ENCODE peak calls at places on chromosomes 2 and 18, in seven cellular contexts. One of them, this sample, is unnamed.

GRCh38 chr18:35436076-35436649 is 59.0 kb upstream of the ZNF396 start:
- DNase-seq in GM06990: no peak
- DNase-seq in Calu3: no peak
- DNase-seq in coronary artery: no peak
- DNase-seq in neural crest cell: no peak
- DNase-seq in heart right ventricle: no peak
- DNase-seq in progenitor cell of endocrine pancreas: no peak
- DNase-seq in this sample: no peak

GRCh38 chr18:51811883-51812282 is 528.1 kb upstream of the DCC start:
- DNase-seq in GM06990: peak
- DNase-seq in coronary artery: no peak
- DNase-seq in neural crest cell: no peak
- DNase-seq in Calu3: no peak
- DNase-seq in heart right ventricle: no peak
- DNase-seq in progenitor cell of endocrine pancreas: no peak
- DNase-seq in this sample: no peak

GRCh38 chr18:79598885-79599175 is 80.8 kb upstream of the CTDP1 start:
- DNase-seq in coronary artery: peak
- DNase-seq in neural crest cell: no peak
- DNase-seq in heart right ventricle: no peak
- DNase-seq in progenitor cell of endocrine pancreas: no peak
- DNase-seq in Calu3: no peak
- DNase-seq in GM06990: no peak
- DNase-seq in this sample: no peak

GRCh38 chr18:75407468-75408437 is 19.8 kb downstream of the SMIM21 start:
- DNase-seq in progenitor cell of endocrine pancreas: no peak
- DNase-seq in Calu3: no peak
- DNase-seq in heart right ventricle: no peak
- DNase-seq in coronary artery: no peak
- DNase-seq in neural crest cell: no peak
- DNase-seq in GM06990: no peak
- DNase-seq in this sample: no peak

GRCh38 chr18:59001166-59001565 is 136.5 kb downstream of the ZNF532 start:
- DNase-seq in heart right ventricle: no peak
- DNase-seq in GM06990: no peak
- DNase-seq in progenitor cell of endocrine pancreas: no peak
- DNase-seq in neural crest cell: no peak
- DNase-seq in Calu3: no peak
- DNase-seq in coronary artery: no peak
- DNase-seq in this sample: no peak

GRCh38 chr18:25786778-25787177 is 303.6 kb downstream of the SS18 start:
- DNase-seq in progenitor cell of endocrine pancreas: no peak
- DNase-seq in neural crest cell: no peak
- DNase-seq in coronary artery: no peak
- DNase-seq in Calu3: no peak
- DNase-seq in GM06990: no peak
- DNase-seq in heart right ventricle: no peak
- DNase-seq in this sample: no peak

GRCh38 chr2:138722316-138722715 is 57.9 kb downstream of the NXPH2 start:
- DNase-seq in Calu3: no peak
- DNase-seq in neural crest cell: no peak
- DNase-seq in progenitor cell of endocrine pancreas: no peak
- DNase-seq in coronary artery: no peak
- DNase-seq in GM06990: no peak
- DNase-seq in heart right ventricle: no peak
- DNase-seq in this sample: no peak

GRCh38 chr18:48728204-48728833 is 189.5 kb downstream of the CTIF start:
- DNase-seq in coronary artery: no peak
- DNase-seq in progenitor cell of endocrine pancreas: no peak
- DNase-seq in neural crest cell: no peak
- DNase-seq in GM06990: no peak
- DNase-seq in Calu3: no peak
- DNase-seq in heart right ventricle: no peak
- DNase-seq in this sample: no peak

GRCh38 chr2:203783496-203784203 is 77.2 kb downstream of the CD28 start:
- DNase-seq in progenitor cell of endocrine pancreas: no peak
- DNase-seq in heart right ventricle: no peak
- DNase-seq in Calu3: no peak
- DNase-seq in neural crest cell: no peak
- DNase-seq in GM06990: no peak
- DNase-seq in coronary artery: no peak
- DNase-seq in this sample: no peak

GRCh38 chr2:43609304-43609883 is 13.6 kb upstream of the THADA start:
- DNase-seq in coronary artery: no peak
- DNase-seq in progenitor cell of endocrine pancreas: peak
- DNase-seq in GM06990: no peak
- DNase-seq in heart right ventricle: peak
- DNase-seq in Calu3: peak
- DNase-seq in neural crest cell: peak
- DNase-seq in this sample: peak

GRCh38 chr2:112181571-112182290 is 43.5 kb downstream of the FBLN7 start:
- DNase-seq in coronary artery: no peak
- DNase-seq in Calu3: peak
- DNase-seq in GM06990: no peak
- DNase-seq in progenitor cell of endocrine pancreas: peak
- DNase-seq in heart right ventricle: no peak
- DNase-seq in neural crest cell: no peak
- DNase-seq in this sample: no peak

GRCh38 chr2:73176881-73177644 is 25.3 kb upstream of the NOTO start:
- DNase-seq in heart right ventricle: peak
- DNase-seq in neural crest cell: peak
- DNase-seq in Calu3: peak
- DNase-seq in coronary artery: peak
- DNase-seq in progenitor cell of endocrine pancreas: peak
- DNase-seq in GM06990: peak
- DNase-seq in this sample: peak

GRCh38 chr2:26355038-26355995 is 8.7 kb upstream of the ADGRF3 start:
- DNase-seq in neural crest cell: no peak
- DNase-seq in Calu3: peak
- DNase-seq in coronary artery: no peak
- DNase-seq in GM06990: no peak
- DNase-seq in heart right ventricle: no peak
- DNase-seq in progenitor cell of endocrine pancreas: no peak
- DNase-seq in this sample: no peak

GRCh38 chr2:121479882-121480522 is 50.7 kb upstream of the RNU4ATAC start:
- DNase-seq in heart right ventricle: no peak
- DNase-seq in GM06990: no peak
- DNase-seq in Calu3: peak
- DNase-seq in progenitor cell of endocrine pancreas: no peak
- DNase-seq in neural crest cell: no peak
- DNase-seq in coronary artery: no peak
- DNase-seq in this sample: no peak

GRCh38 chr2:133097666-133098065 is 427.7 kb upstream of the LYPD1 start:
- DNase-seq in Calu3: no peak
- DNase-seq in heart right ventricle: no peak
- DNase-seq in coronary artery: no peak
- DNase-seq in GM06990: no peak
- DNase-seq in neural crest cell: no peak
- DNase-seq in progenitor cell of endocrine pancreas: no peak
- DNase-seq in this sample: no peak

GRCh38 chr2:207202645-207203044 is 36.9 kb upstream of the KLF7 start:
- DNase-seq in neural crest cell: peak
- DNase-seq in GM06990: no peak
- DNase-seq in coronary artery: no peak
- DNase-seq in Calu3: no peak
- DNase-seq in progenitor cell of endocrine pancreas: peak
- DNase-seq in heart right ventricle: no peak
- DNase-seq in this sample: no peak

GRCh38 chr2:189798312-189799029 is 14.2 kb downstream of the PMS1 start:
- DNase-seq in progenitor cell of endocrine pancreas: no peak
- DNase-seq in neural crest cell: no peak
- DNase-seq in heart right ventricle: no peak
- DNase-seq in GM06990: no peak
- DNase-seq in Calu3: no peak
- DNase-seq in coronary artery: no peak
- DNase-seq in this sample: no peak
- TF ChIP-seq CTCF in progenitor cell of endocrine pancreas: peak
- TF ChIP-seq CTCF in neural crest cell: peak
- TF ChIP-seq CTCF in heart right ventricle: no peak
- TF ChIP-seq CTCF in GM06990: peak
- TF ChIP-seq CTCF in Calu3: peak
- TF ChIP-seq CTCF in coronary artery: no peak
- TF ChIP-seq CTCF in this sample: peak

GRCh38 chr18:55337153-55337552 is 250.8 kb downstream of the TCF4 start:
- DNase-seq in GM06990: no peak
- DNase-seq in neural crest cell: no peak
- DNase-seq in Calu3: no peak
- DNase-seq in coronary artery: no peak
- DNase-seq in heart right ventricle: no peak
- DNase-seq in progenitor cell of endocrine pancreas: no peak
- DNase-seq in this sample: no peak

GRCh38 chr18:55337908-55338521 is 250.0 kb downstream of the TCF4 start:
- DNase-seq in GM06990: no peak
- DNase-seq in Calu3: no peak
- DNase-seq in neural crest cell: no peak
- DNase-seq in coronary artery: peak
- DNase-seq in heart right ventricle: peak
- DNase-seq in progenitor cell of endocrine pancreas: no peak
- DNase-seq in this sample: no peak

GRCh38 chr18:55339990-55340389 is 248.0 kb downstream of the TCF4 start:
- DNase-seq in neural crest cell: no peak
- DNase-seq in progenitor cell of endocrine pancreas: no peak
- DNase-seq in Calu3: no peak
- DNase-seq in GM06990: no peak
- DNase-seq in coronary artery: no peak
- DNase-seq in heart right ventricle: no peak
- DNase-seq in this sample: no peak

GRCh38 chr18:55340998-55341397 is 247.0 kb downstream of the TCF4 start:
- DNase-seq in heart right ventricle: no peak
- DNase-seq in GM06990: no peak
- DNase-seq in neural crest cell: no peak
- DNase-seq in coronary artery: no peak
- DNase-seq in Calu3: no peak
- DNase-seq in progenitor cell of endocrine pancreas: no peak
- DNase-seq in this sample: no peak

DNA sequence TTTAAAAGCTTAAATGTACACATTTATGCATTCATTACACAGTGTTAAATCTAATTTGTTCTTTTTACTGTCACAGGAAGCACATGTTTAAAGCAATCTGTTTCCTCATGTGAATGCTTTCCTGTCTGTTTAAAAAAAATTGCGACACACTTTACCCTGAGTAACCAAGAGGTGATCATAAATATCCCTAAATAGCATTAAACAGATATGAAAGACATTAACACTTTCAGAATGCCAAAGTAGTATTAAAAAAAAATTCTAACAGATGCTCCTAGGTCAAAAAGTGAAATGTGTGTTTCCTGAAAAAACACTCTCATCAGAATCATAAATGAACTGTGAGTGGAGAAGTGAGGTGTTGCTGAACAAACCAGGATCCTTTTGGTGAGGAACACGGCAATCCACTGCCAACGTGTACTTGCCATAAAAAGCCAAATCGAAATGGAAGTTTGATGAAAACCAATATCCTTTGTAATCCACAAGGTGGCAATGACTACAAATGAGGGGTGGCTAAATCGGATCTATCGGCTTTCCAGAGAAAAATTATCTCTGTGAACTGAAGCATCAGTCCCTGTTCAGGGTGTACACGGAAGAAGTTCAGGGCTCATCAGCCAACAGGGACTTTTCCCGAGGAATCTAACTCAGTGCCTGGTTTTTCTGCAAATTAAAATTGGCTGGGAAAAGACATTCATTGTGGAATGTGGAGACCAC is 248.9 kb downstream of the TCF4 start:
- DNase-seq in GM06990: no peak
- DNase-seq in progenitor cell of endocrine pancreas: no peak
- DNase-seq in neural crest cell: no peak
- DNase-seq in coronary artery: no peak
- DNase-seq in heart right ventricle: no peak
- DNase-seq in Calu3: no peak
- DNase-seq in this sample: no peak
- TF ChIP-seq CTCF in GM06990: no peak
- TF ChIP-seq CTCF in progenitor cell of endocrine pancreas: no peak
- TF ChIP-seq CTCF in neural crest cell: peak
- TF ChIP-seq CTCF in coronary artery: no peak
- TF ChIP-seq CTCF in heart right ventricle: no peak
- TF ChIP-seq CTCF in Calu3: no peak
- TF ChIP-seq CTCF in this sample: peak

DNA sequence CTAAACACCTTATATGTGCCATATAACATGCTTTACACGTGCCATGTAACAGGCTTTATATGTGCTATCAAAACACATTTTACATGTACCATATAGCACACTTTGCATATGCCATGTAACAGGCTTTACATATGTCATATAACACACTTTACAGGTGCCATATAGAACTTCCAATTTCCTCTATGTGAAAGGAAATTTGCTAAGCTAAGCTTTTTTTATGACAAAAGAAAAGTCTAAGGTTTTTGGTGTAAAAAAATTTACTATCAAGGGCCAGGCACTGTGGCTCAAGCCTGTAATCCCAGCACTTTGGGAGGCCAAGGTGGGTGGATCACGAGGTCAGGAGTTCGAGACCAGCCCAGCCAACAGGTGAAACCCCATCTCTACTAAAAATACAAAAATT is 136.5 kb downstream of the AKAIN1 start:
- DNase-seq in neural crest cell: no peak
- DNase-seq in coronary artery: no peak
- DNase-seq in Calu3: no peak
- DNase-seq in heart right ventricle: no peak
- DNase-seq in progenitor cell of endocrine pancreas: no peak
- DNase-seq in GM06990: no peak
- DNase-seq in this sample: no peak
- TF ChIP-seq CTCF in neural crest cell: no peak
- TF ChIP-seq CTCF in coronary artery: no peak
- TF ChIP-seq CTCF in Calu3: no peak
- TF ChIP-seq CTCF in heart right ventricle: no peak
- TF ChIP-seq CTCF in progenitor cell of endocrine pancreas: no peak
- TF ChIP-seq CTCF in GM06990: no peak
- TF ChIP-seq CTCF in this sample: no peak

DNA sequence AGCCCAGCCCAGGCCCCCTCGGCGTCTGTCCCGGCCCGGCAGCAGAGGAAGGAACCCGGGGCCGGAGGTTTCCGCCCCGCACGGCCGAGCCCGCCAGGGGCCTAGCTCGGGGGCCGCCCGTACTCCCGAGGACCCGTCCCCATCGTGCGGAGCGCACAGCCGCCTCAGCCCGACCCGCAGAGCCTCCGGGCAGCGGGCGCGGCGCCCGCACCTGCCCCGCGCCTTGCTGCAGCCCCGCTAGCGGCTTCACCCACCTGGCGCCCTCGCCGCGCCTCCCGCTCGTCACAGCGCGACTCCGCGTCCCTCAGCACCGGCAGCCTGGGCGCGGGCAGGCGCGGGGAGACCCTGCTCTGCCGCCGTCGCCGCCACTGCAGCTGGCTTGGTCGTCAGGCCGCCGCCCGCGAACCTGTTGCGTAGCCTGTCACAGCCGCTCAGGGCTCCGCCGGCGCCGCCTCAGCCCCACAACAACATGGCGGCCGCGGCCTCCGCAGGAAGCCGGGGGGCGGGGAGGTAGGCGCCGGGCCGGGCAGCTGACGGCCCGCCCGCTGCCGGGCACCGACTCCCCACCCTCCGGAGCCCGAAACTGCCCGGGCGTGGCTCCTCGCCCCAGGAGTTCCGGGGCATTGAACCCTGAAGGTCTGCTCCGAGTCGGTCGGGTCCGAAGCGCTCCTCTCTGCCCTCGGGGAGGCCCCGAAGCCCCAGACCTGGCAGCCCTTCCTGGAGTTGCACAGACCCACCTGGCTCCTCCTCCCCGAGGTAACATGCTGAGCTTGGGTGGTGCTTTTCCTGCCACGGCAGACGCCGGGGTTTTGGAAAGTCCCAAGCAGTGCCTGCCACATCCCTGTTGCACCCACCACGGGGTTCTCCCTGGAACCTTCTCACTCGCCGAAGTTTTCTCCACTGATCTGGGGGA is at the start of gene ITSN2:
- DNase-seq in coronary artery: peak
- DNase-seq in GM06990: peak
- DNase-seq in progenitor cell of endocrine pancreas: peak
- DNase-seq in Calu3: peak
- DNase-seq in neural crest cell: peak
- DNase-seq in heart right ventricle: peak
- DNase-seq in this sample: peak
- TF ChIP-seq CTCF in coronary artery: no peak
- TF ChIP-seq CTCF in GM06990: no peak
- TF ChIP-seq CTCF in progenitor cell of endocrine pancreas: no peak
- TF ChIP-seq CTCF in Calu3: no peak
- TF ChIP-seq CTCF in neural crest cell: no peak
- TF ChIP-seq CTCF in heart right ventricle: no peak
- TF ChIP-seq CTCF in this sample: no peak

This sample was measured in dorsolateral prefrontal cortex.